ENCODE peak calls at places on chromosomes 1 and 21, in four cellular contexts. E is left ventricle myocardium inferior, Y is stomach, N is sigmoid colon. B is an unnamed sample. For H3K36me3, the result is how much of the 10 kb centered on the place peaks cover.

GRCh38 chr1:204882479-204882878 is 11.8 kb downstream of the NFASC start:
- DNase-seq in N (no peak), E (no peak), Y (peak), B (no peak)

GRCh38 chr1:88650676-88651418 is 33.2 kb upstream of the PKN2 start:
- DNase-seq in E (no peak), Y (no peak), N (no peak), B (no peak)

GRCh38 chr21:35222541-35222941 is 173.4 kb upstream of the RUNX1 start:
- DNase-seq in N (no peak), E (no peak), Y (no peak), B (no peak)

GRCh38 chr1:171718216-171718615 is 23.6 kb downstream of the VAMP4 start:
- DNase-seq in Y (no peak), N (no peak), E (no peak), B (no peak)

GRCh38 chr1:61376151-61376550 is 293.8 kb downstream of the NFIA start:
- DNase-seq in E (no peak), N (no peak), Y (no peak), B (no peak)

GRCh38 chr1:37471345-37472231 is 2.8 kb upstream of the ZC3H12A start:
- DNase-seq in E (peak), N (peak), Y (peak), B (no peak)

GRCh38 chr21:36571556-36571955 is 91.6 kb upstream of the CLDN14 start:
- DNase-seq in N (no peak), E (no peak), Y (no peak), B (no peak)

GRCh38 chr1:213512316-213512715 is 461.3 kb downstream of the RPS6KC1 start:
- DNase-seq in N (no peak), E (no peak), Y (no peak), B (no peak)

GRCh38 chr1:80384037-80384830 is 1377.7 kb upstream of the ADGRL4 start:
- DNase-seq in N (no peak), E (no peak), Y (no peak), B (no peak)

GRCh38 chr1:36626435-36626834 is 143.7 kb upstream of the CSF3R start:
- DNase-seq in N (no peak), Y (no peak), E (no peak), B (no peak)

GRCh38 chr1:79982218-79982617 is 975.7 kb upstream of the ADGRL4 start:
- DNase-seq in E (peak), Y (no peak), N (peak), B (no peak)

GRCh38 chr1:108644984-108645383 is 15.9 kb downstream of the HENMT1 start:
- DNase-seq in E (no peak), Y (peak), N (no peak), B (peak)

GRCh38 chr1:83497563-83497962 is 501.4 kb downstream of the TTLL7 start:
- DNase-seq in E (no peak), N (no peak), Y (no peak), B (no peak)

GRCh38 chr1:87449348-87449963 is 120.8 kb downstream of the LMO4 start:
- DNase-seq in E (peak), Y (peak), N (peak), B (no peak)

GRCh38 chr1:206829875-206830274 is 35.5 kb upstream of the IL20 start:
- DNase-seq in Y (no peak), N (no peak), E (no peak), B (no peak)

GRCh38 chr1:21436488-21437340 is 3.2 kb upstream of the NBPF3 start:
- DNase-seq in E (no peak), Y (peak), N (no peak), B (no peak)

GRCh38 chr1:178867670-178868069 is 3.2 kb downstream of the ANGPTL1 start:
- DNase-seq in E (no peak), N (no peak), Y (no peak), B (no peak)

GRCh38 chr21:41716756-41717155 is 50.1 kb downstream of the RIPK4 start:
- DNase-seq in E (no peak), N (no peak), Y (no peak), B (no peak)

GRCh38 chr21:40386301-40386911 is 460.6 kb downstream of the DSCAM start:
- DNase-seq in N (no peak), E (peak), Y (peak), B (no peak)

GRCh38 chr1:56268519-56268918 is 310.8 kb downstream of the PLPP3 start:
- DNase-seq in E (no peak), Y (no peak), N (no peak), B (no peak)

GRCh38 chr21:32727478-32727727 is 410 bp downstream of the SYNJ1 start:
- DNase-seq in E (no peak), N (no peak), Y (peak), B (no peak)

GRCh38 chr1:101290922-101291561 is 54.2 kb downstream of the S1PR1 start:
- DNase-seq in E (no peak), N (no peak), Y (no peak), B (no peak)

GRCh38 chr1:201713093-201713810 is 115.7 kb upstream of the IPO9 start:
- DNase-seq in Y (peak), N (peak), E (peak), B (no peak)

GRCh38 chr1:44327679-44328491 is 27.2 kb downstream of the ERI3 start:
- DNase-seq in N (peak), E (peak), Y (peak), B (no peak)

GRCh38 chr1:22326372-22326915 is 125.2 kb upstream of the ZBTB40 start:
- DNase-seq in E (no peak), Y (peak), N (no peak), B (no peak)

GRCh38 chr21:44593598-44594405 is 1.5 kb upstream of the KRTAP10-6 start:
- DNase-seq in N (no peak), E (no peak), Y (no peak), B (no peak)

GRCh38 chr1:67626495-67627235 is 58.3 kb upstream of the GADD45A start:
- DNase-seq in E (no peak), N (no peak), Y (no peak), B (no peak)

GRCh38 chr1:27869719-27870085 is 2.6 kb upstream of the THEMIS2 start:
- DNase-seq in Y (no peak), N (peak), E (no peak), B (no peak)
- H3K36me3 ChIP-seq in Y (under half), N (under half), E (under half), B (under half)

DNA sequence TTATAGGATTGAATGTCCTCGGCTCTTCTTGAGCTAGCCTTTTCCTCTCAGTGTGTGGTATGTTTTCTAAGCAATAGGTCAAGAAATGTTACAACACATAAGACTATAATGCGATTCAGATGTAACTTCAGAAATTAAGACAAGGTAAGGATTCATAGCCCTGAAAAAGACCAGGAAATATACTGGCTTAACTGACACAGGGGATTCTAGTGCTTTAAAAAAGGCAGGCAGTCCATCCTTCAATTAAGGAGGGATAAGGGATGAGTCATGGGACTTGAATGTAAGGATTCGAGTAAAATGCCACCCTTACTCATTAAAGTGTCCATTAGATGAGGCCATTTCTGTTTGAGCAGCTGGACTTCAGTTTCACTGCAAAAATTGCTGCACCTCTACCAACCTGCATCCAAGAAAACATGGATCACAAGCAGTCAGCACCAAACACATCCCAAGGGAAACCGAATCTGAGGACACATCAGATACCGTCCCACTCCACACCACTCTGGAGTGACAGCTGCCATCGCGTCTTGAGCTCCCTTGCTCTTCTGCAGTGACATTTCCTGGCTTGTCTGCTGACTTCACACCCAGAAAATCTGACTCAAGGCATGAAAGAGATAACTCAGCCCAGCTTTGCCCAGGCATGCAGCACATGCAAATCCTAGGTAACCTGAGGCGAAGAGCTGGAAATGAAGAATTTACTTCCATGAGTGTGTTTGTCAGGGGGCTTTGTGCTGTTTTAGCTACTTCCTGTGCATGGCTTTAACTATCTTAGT is 37.8 kb downstream of the NGF start:
- DNase-seq in Y (no peak), E (no peak), N (no peak), B (no peak)
- H3K4me3 ChIP-seq in Y (no peak), E (no peak), N (no peak), B (no peak)

GRCh38 chr1:231260351-231260750 is 19.3 kb downstream of the GNPAT start:
- DNase-seq in Y (no peak), E (no peak), N (no peak), B (no peak)

GRCh38 chr1:231264642-231265041 is 23.6 kb downstream of the GNPAT start:
- DNase-seq in N (no peak), E (no peak), Y (no peak), B (no peak)

GRCh38 chr1:231266811-231267322 is 25.9 kb downstream of the GNPAT start:
- DNase-seq in E (no peak), N (no peak), Y (no peak), B (no peak)

DNA sequence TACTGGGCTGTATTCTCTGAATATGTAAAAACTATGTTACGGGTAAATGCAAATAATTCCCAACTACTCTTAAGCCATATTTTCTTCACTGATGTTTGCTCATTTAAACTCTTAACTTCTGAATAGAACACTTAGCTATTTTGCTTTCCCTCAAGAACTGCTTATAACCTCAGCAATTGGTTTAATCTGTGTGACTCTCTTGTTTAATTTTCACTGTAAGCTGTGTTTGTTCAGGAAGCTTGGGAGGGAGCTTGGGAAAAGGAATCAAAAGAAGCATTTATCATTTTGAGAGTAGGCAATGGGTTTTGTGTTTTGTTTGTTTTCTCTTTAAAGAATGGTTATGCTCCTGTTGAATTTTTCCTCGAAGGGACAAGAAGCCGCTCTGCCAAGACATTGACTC is 24.4 kb downstream of the GNPAT start:
- DNase-seq in Y (no peak), N (no peak), E (no peak), B (no peak)
- H3K36me3 ChIP-seq in Y (half or more), N (under half), E (half or more), B (half or more)

GRCh38 chr1:155318082-155318481 is 2.6 kb upstream of the RUSC1 start:
- DNase-seq in Y (no peak), N (peak), E (no peak), B (no peak)

GRCh38 chr1:155321577-155322497 is 1.1 kb downstream of the RUSC1 start:
- DNase-seq in Y (no peak), E (no peak), N (peak), B (no peak)

GRCh38 chr1:155320661-155321576 is at the start of gene RUSC1:
- DNase-seq in E (peak), Y (peak), N (peak), B (peak)

GRCh38 chr1:155319536-155319935 is 1.2 kb upstream of the RUSC1 start:
- DNase-seq in N (peak), Y (no peak), E (no peak), B (no peak)

GRCh38 chr1:155320252-155320651 is 442 bp upstream of the RUSC1 start:
- DNase-seq in E (no peak), Y (no peak), N (no peak), B (no peak)
- H3K4me3 ChIP-seq in E (peak), Y (peak), N (peak), B (peak)

DNA sequence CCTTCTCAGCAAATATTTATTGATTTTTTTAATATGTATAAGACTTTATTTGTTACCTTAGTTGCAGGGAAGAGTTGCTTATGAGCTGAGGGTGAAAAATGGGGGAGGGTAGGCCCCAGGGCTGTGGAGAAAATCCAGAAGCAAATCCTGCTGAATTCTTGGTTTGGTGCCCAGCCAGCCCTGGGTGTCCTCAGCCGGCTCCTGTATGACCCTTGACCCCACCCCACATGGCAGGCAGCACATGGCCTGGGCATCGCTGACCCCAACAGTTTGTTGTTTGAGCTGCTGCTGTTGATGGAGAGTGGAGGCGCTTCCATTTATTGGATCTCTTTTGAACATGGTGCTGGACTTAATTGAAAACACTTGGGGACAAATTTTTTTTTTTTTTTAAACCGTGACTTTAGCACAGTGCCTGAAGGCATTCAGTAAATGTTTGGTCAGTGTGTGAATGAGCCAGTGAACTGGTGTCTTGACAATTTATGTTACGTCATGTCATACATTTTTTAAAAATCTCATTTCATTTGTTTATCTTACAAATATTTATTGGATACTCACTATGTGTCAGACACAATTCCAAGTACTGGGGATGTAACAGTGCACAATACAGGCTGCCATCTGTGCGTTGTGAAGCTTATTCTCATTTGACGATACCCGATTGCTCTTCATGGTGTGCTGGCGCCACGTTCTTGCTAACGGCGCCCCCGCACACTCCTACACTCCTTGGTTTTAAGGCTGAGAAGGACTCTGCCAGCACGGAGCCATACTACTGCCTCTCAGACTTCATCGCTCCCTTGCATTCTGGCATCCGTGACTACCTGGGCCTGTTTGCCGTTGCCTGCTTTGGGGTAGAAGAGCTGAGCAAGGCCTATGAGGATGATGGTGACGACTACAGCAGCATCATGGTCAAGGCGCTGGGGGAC is 98.8 kb downstream of the MTR start:
- DNase-seq in E (no peak), Y (no peak), N (no peak), B (no peak)
- H3K36me3 ChIP-seq in E (half or more), Y (half or more), N (under half), B (half or more)

GRCh38 chr1:47656719-47657685 is 219.2 kb downstream of the FOXD2 start:
- DNase-seq in E (peak), Y (peak), N (peak), B (no peak)
- H3K4me3 ChIP-seq in E (no peak), Y (no peak), N (no peak), B (no peak)

GRCh38 chr1:18907021-18907913 is 4.9 kb upstream of the ALDH4A1 start:
- DNase-seq in Y (peak), E (peak), N (peak), B (peak)
- H3K36me3 ChIP-seq in Y (under half), E (under half), N (under half), B (half or more)

GRCh38 chr1:28248273-28249012 is 10.9 kb upstream of the SESN2 start:
- DNase-seq in E (peak), Y (peak), N (peak), B (peak)
- H3K4me3 ChIP-seq in E (peak), Y (peak), N (no peak), B (peak)

GRCh38 chr1:159873546-159873945 is 11.1 kb upstream of the VSIG8 start:
- DNase-seq in N (no peak), Y (no peak), E (no peak), B (no peak)
- H3K36me3 ChIP-seq in N (under half), Y (under half), E (under half), B (under half)

GRCh38 chr1:158116311-158116710 is 64.4 kb upstream of the CD1D start:
- DNase-seq in E (no peak), Y (no peak), N (no peak), B (no peak)

GRCh38 chr1:158120254-158120653 is 60.4 kb upstream of the CD1D start:
- DNase-seq in Y (no peak), E (no peak), N (no peak), B (no peak)

GRCh38 chr1:158116768-158117167 is 63.9 kb upstream of the CD1D start:
- DNase-seq in E (no peak), Y (no peak), N (no peak), B (no peak)

GRCh38 chr1:158118713-158119402 is 61.8 kb upstream of the CD1D start:
- DNase-seq in Y (no peak), E (no peak), N (no peak), B (no peak)

GRCh38 chr1:158117854-158118691 is 62.6 kb upstream of the CD1D start:
- DNase-seq in Y (peak), N (peak), E (no peak), B (no peak)
- H3K4me3 ChIP-seq in Y (peak), N (peak), E (peak), B (no peak)

B was measured in effector memory CD4-positive, alpha-beta T cell.